ENCODE peak calls at places on chromosomes 16 and 17, in seven cellular contexts. P is H7; I is NCI-H774; K is A549; L is activated effector memory CD4-positive, alpha-beta T cell treated with anti-CD3 and anti-CD28 coated beads, Interleukin-2, amount 50 U/mL, for 16 hours; E is heart right ventricle; D is naive thymus-derived CD8-positive, alpha-beta T cell. B is an unnamed sample.

GRCh38 chr17:63621229-63621683 is 961 bp upstream of the MAP3K3 start:
- DNase-seq in I (no peak), K (no peak), L (no peak), E (no peak), D (no peak), P (no peak), B (no peak)

GRCh38 chr17:81253358-81254131 is 14.4 kb downstream of the NDUFAF8 start:
- DNase-seq in K (peak), L (peak), E (no peak), D (peak), I (peak), P (peak), B (no peak)

GRCh38 chr16:63789603-63790002 is 1332.3 kb downstream of the CDH11 start:
- DNase-seq in L (no peak), K (peak), I (no peak), D (no peak), P (no peak), E (no peak), B (no peak)

GRCh38 chr17:17151541-17151940 is 54.6 kb downstream of the PLD6 start:
- DNase-seq in K (peak), D (no peak), E (no peak), P (no peak), L (no peak), I (no peak), B (no peak)

GRCh38 chr17:73232587-73233373 is 28.9 kb downstream of the CPSF4L start:
- DNase-seq in I (peak), L (peak), E (no peak), P (peak), K (peak), D (no peak), B (no peak)

GRCh38 chr17:10646393-10646990 is 10.6 kb downstream of the MYH3 start:
- DNase-seq in K (peak), I (peak), L (peak), P (peak), D (peak), E (peak), B (peak)

GRCh38 chr16:86509759-86510464 is 415 bp upstream of the FOXF1 start:
- DNase-seq in I (no peak), D (no peak), K (no peak), E (peak), L (no peak), P (peak), B (peak)

GRCh38 chr16:13892301-13892700 is 27.7 kb upstream of the ERCC4 start:
- DNase-seq in D (no peak), K (no peak), P (no peak), E (no peak), L (no peak), I (no peak), B (no peak)

GRCh38 chr17:60091908-60092331 is 13.2 kb upstream of the HEATR6 start:
- DNase-seq in K (no peak), D (no peak), P (no peak), E (no peak), L (no peak), I (no peak), B (no peak)

GRCh38 chr16:86618431-86619262 is 40.3 kb downstream of the FOXL1 start:
- DNase-seq in L (no peak), P (no peak), K (peak), E (no peak), D (no peak), I (no peak), B (no peak)

GRCh38 chr17:74245145-74245817 is 28.8 kb upstream of the DNAI2 start:
- DNase-seq in E (no peak), K (no peak), D (no peak), I (no peak), P (peak), L (no peak), B (peak)

GRCh38 chr17:66737524-66737923 is 97.4 kb upstream of the CACNG5 start:
- DNase-seq in P (peak), L (no peak), E (peak), K (no peak), D (no peak), I (no peak), B (peak)

GRCh38 chr16:56628486-56629035 is 3.0 kb downstream of the MT1E start:
- DNase-seq in P (no peak), K (no peak), L (peak), D (no peak), I (no peak), E (no peak), B (no peak)

GRCh38 chr17:1999557-2000251 is 25.4 kb downstream of the RTN4RL1 start:
- DNase-seq in I (peak), L (no peak), P (peak), E (peak), D (no peak), K (peak), B (peak)

GRCh38 chr17:81396722-81397313 is 1.6 kb downstream of the BAHCC1 start:
- DNase-seq in P (peak), I (peak), L (peak), E (peak), D (peak), K (peak), B (peak)

GRCh38 chr16:27903046-27903655 is 160.4 kb downstream of the GSG1L start:
- DNase-seq in E (no peak), I (no peak), D (no peak), K (no peak), L (no peak), P (no peak), B (no peak)

GRCh38 chr17:16286009-16286946 is 67.0 kb downstream of the CENPV start:
- DNase-seq in E (peak), P (peak), L (peak), D (peak), K (peak), I (no peak), B (peak)

GRCh38 chr16:15650698-15651161 is 685 bp downstream of the NDE1 start:
- DNase-seq in I (no peak), K (no peak), L (peak), E (no peak), D (peak), P (peak), B (peak)

GRCh38 chr16:2420035-2420434 is 9.2 kb upstream of the CCNF start:
- DNase-seq in I (no peak), E (no peak), P (no peak), D (no peak), L (no peak), K (no peak), B (no peak)

GRCh38 chr16:11759163-11759834 is 16.6 kb upstream of the TXNDC11 start:
- DNase-seq in P (no peak), L (no peak), K (no peak), I (peak), E (no peak), D (no peak), B (no peak)

GRCh38 chr16:66154801-66155200 is 211.7 kb upstream of the CDH5 start:
- DNase-seq in L (no peak), E (no peak), P (no peak), K (no peak), D (no peak), I (no peak), B (no peak)

GRCh38 chr17:36133629-36134259 is 30.1 kb downstream of the CCL4 start:
- DNase-seq in E (no peak), K (peak), L (no peak), P (no peak), D (no peak), I (no peak), B (no peak)

GRCh38 chr17:71071837-71072236 is 902.5 kb downstream of the KCNJ2 start:
- DNase-seq in D (no peak), K (peak), P (no peak), E (no peak), I (no peak), L (no peak), B (no peak)

GRCh38 chr16:89565506-89566372 is 5.3 kb downstream of the RPL13 start:
- DNase-seq in E (peak), K (peak), D (peak), L (peak), P (peak), I (no peak), B (peak)

GRCh38 chr17:59062509-59062908 is 44.2 kb downstream of the TRIM37 start:
- DNase-seq in L (no peak), D (no peak), P (no peak), I (no peak), K (no peak), E (no peak), B (no peak)

GRCh38 chr16:57618306-57619132 is 9.9 kb upstream of the ADGRG1 start:
- DNase-seq in P (peak), I (no peak), D (no peak), L (peak), K (no peak), E (no peak), B (peak)

GRCh38 chr17:32496348-32497078 is 9.7 kb downstream of the CDK5R1 start:
- DNase-seq in K (no peak), I (no peak), E (no peak), P (peak), D (no peak), L (no peak), B (no peak)

GRCh38 chr17:48095611-48096010 is 5.7 kb downstream of the CBX1 start:
- DNase-seq in D (no peak), I (no peak), L (no peak), K (no peak), E (no peak), P (no peak), B (no peak)

GRCh38 chr17:57211010-57211411 is 45.3 kb upstream of the MSI2 start:
- DNase-seq in I (no peak), L (no peak), K (no peak), P (no peak), E (no peak), D (no peak), B (no peak)

GRCh38 chr17:43878260-43879082 is 28.9 kb downstream of the MPP2 start:
- DNase-seq in K (peak), E (peak), L (peak), P (peak), I (peak), D (peak), B (peak)

GRCh38 chr17:45646288-45646988 is 137.7 kb upstream of the CRHR1 start:
- DNase-seq in P (no peak), E (no peak), K (no peak), I (no peak), L (no peak), D (no peak), B (peak)

GRCh38 chr17:44655983-44656700 is at the start of gene MEIOC:
- DNase-seq in I (no peak), P (peak), E (no peak), K (peak), D (peak), L (peak), B (peak)

GRCh38 chr17:47232465-47232864 is 21.2 kb upstream of the ITGB3 start:
- DNase-seq in D (no peak), K (no peak), L (no peak), I (no peak), P (no peak), E (no peak), B (no peak)

GRCh38 chr17:2482218-2482617 is 29.5 kb downstream of the METTL16 start:
- DNase-seq in L (no peak), K (no peak), D (no peak), I (no peak), E (no peak), P (no peak), B (no peak)

GRCh38 chr17:79629548-79630049 is 18.7 kb upstream of the RBFOX3 start:
- DNase-seq in I (no peak), L (peak), P (no peak), D (no peak), E (no peak), K (peak), B (no peak)

GRCh38 chr17:36212958-36213357 is 2.1 kb downstream of the CCL4L2 start:
- DNase-seq in K (no peak), P (no peak), L (no peak), I (no peak), E (no peak), D (no peak), B (no peak)

GRCh38 chr16:67000384-67001158 is 12.2 kb downstream of the CES4A start:
- DNase-seq in D (peak), I (peak), K (no peak), E (peak), P (peak), L (peak), B (peak)